ENCODE peak calls at places on chromosomes 16 and 17, in nine cellular contexts. A is cardiac muscle cell, O is left lung, V is hepatocyte, Z is transverse colon, F is fibroblast of lung, B is uterus, K is dorsolateral prefrontal cortex, W is HFF-Myc. C is an unnamed sample.
A peak's percentile ranks its signal among the peaks of the same experiment; 100 is the strongest.

GRCh38 chr17:38613525-38613980 is 7.8 kb upstream of the SRCIN1 start:
- DNase-seq in A (no peak), O (no peak), V (no peak), Z (no peak), F (no peak), B (no peak), K (no peak), W (no peak), C (no peak)

GRCh38 chr17:32259596-32259995 is 6.0 kb upstream of the RHBDL3 start:
- DNase-seq in A (peak; percentile 63), O (no peak), V (no peak), Z (no peak), F (peak; percentile 75), B (no peak), K (no peak), W (no peak), C (no peak)

GRCh38 chr16:228151-228855 is 946 bp downstream of the LUC7L start:
- DNase-seq in A (no peak), O (no peak), V (peak; percentile 34), Z (no peak), F (peak; percentile 13), B (no peak), K (no peak), W (no peak), C (no peak)

GRCh38 chr17:62627904-62628603 is 584 bp downstream of the MRC2 start:
- DNase-seq in A (peak; percentile 85), O (no peak), V (peak; percentile 70), Z (peak; percentile 28), F (peak; percentile 76), B (peak; percentile 83), K (no peak), W (peak; percentile 35), C (no peak)

GRCh38 chr17:33310296-33310695 is 17.2 kb upstream of the ASIC2 start:
- DNase-seq in A (no peak), O (no peak), V (peak; percentile 23), Z (no peak), F (no peak), B (no peak), K (no peak), W (no peak), C (no peak)

GRCh38 chr16:17101646-17102045 is 369.1 kb downstream of the XYLT1 start:
- DNase-seq in A (no peak), O (no peak), V (no peak), Z (no peak), F (peak; percentile 28), B (no peak), K (no peak), W (no peak), C (peak; percentile 43)

GRCh38 chr17:39485555-39485954 is 24.3 kb downstream of the CDK12 start:
- DNase-seq in A (peak; percentile 72), O (no peak), V (peak; percentile 58), Z (no peak), F (peak; percentile 98), B (no peak), K (no peak), W (no peak), C (no peak)

GRCh38 chr17:2564876-2565275 is 28.6 kb upstream of the PAFAH1B1 start:
- DNase-seq in A (peak; percentile 35), O (no peak), V (peak; percentile 45), Z (peak; percentile 23), F (peak; percentile 21), B (no peak), K (no peak), W (no peak), C (no peak)

GRCh38 chr17:55931448-55931847 is 180.6 kb downstream of the PCTP start:
- DNase-seq in A (no peak), O (no peak), V (no peak), Z (no peak), F (no peak), B (no peak), K (no peak), W (no peak), C (no peak)

GRCh38 chr16:79013004-79013403 is 587.5 kb downstream of the MAF start:
- DNase-seq in A (no peak), O (no peak), V (no peak), Z (no peak), F (no peak), B (no peak), K (no peak), W (no peak), C (peak; percentile 40)

GRCh38 chr17:37643829-37644228 is 583 bp upstream of the DDX52 start:
- DNase-seq in A (peak; percentile 27), O (no peak), V (peak; percentile 38), Z (no peak), F (peak; percentile 33), B (no peak), K (no peak), W (no peak), C (no peak)

GRCh38 chr16:23914935-23915549 is 79.3 kb downstream of the PRKCB start:
- DNase-seq in A (no peak), O (no peak), V (no peak), Z (no peak), F (no peak), B (no peak), K (no peak), W (no peak), C (no peak)

GRCh38 chr16:72291531-72291981 is 119.6 kb upstream of the PMFBP1 start:
- DNase-seq in A (peak; percentile 95), O (no peak), V (peak; percentile 44), Z (no peak), F (peak; percentile 96), B (no peak), K (no peak), W (peak; percentile 94), C (no peak)

GRCh38 chr17:64357191-64357981 is 33.3 kb downstream of the PECAM1 start:
- DNase-seq in A (peak; percentile 99), O (peak; percentile 22), V (no peak), Z (peak; percentile 41), F (peak; percentile 100), B (no peak), K (no peak), W (peak; percentile 99), C (peak; percentile 19)

GRCh38 chr17:80477647-80478478 is 1.5 kb upstream of the NPTX1 start:
- DNase-seq in A (peak; percentile 54), O (no peak), V (peak; percentile 83), Z (peak; percentile 35), F (peak; percentile 46), B (peak; percentile 59), K (peak; percentile 50), W (no peak), C (peak; percentile 95)

GRCh38 chr17:17751489-17751995 is 70.3 kb downstream of the RAI1 start:
- DNase-seq in A (no peak), O (no peak), V (no peak), Z (no peak), F (no peak), B (no peak), K (no peak), W (no peak), C (no peak)

GRCh38 chr17:28317099-28317964 is 1.7 kb upstream of the TMEM97 start:
- DNase-seq in A (no peak), O (no peak), V (no peak), Z (no peak), F (no peak), B (no peak), K (no peak), W (no peak), C (peak; percentile 65)
- H3K4me3 ChIP-seq in A (no peak overlapping the region), O (no peak overlapping the region), V (no peak overlapping the region), Z (no peak overlapping the region), F (no peak overlapping the region), B (no peak overlapping the region), K (no peak overlapping the region), W (peak overlapping the region; percentile 85), C (no peak overlapping the region)

DNA sequence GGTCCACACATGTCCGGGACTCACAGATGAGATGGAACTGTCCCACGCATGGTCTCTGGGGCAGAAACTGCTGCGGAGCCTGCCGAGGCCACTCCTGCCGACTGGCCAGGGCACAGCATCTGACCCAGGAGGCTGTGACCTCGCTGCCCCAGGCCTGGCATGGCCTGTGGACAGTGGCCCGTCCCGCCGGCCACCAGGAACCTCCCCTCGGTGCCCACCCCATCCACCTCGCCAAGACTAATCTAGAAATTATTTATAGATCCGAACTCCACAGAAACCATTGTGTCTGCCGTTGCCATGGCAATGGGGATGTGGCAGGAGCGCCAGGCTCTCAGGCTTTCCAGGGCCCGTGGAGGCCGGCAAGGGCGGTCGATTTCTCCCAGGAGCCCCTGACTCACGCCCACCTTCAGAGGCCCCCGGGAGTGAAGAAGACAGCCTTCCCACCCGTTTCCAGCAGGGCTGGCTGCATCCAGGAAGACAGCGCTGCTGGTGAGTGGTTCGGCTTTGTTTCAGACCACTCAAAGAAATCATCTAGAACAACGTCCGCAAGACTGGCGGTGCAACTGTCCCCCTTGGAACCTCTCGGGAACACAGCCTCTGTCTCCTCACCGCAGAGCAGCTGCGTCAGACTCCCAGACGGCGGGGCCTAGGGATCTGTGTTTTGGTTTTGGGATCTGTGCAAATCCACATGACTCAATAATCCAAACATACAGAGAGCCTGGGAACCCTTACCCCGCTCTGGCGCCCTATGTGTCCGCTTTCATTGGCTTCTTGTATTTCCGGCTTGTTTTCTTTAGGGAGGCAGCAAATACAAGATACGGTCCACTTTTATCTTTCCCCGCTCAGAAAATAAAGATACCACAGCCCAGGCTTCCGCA is 48.4 kb upstream of the ZCCHC14 start:
- DNase-seq in A (peak; percentile 73), O (no peak), V (peak; percentile 39), Z (peak; percentile 33), F (peak; percentile 78), B (no peak), K (no peak), W (no peak), C (peak; percentile 69)
- H3K4me3 ChIP-seq in A (no peak overlapping the region), O (no peak overlapping the region), V (no peak overlapping the region), Z (peak overlapping the region; percentile 2), F (no peak overlapping the region), B (no peak overlapping the region), K (peak overlapping the region; percentile 36), W (no peak overlapping the region), C (no peak overlapping the region)

GRCh38 chr16:67240506-67240905 is 6.8 kb downstream of the FHOD1 start:
- DNase-seq in A (no peak), O (peak; percentile 80), V (no peak), Z (no peak), F (peak; percentile 59), B (no peak), K (no peak), W (no peak), C (no peak)
- H3K4me3 ChIP-seq in A (no peak overlapping the region), O (no peak overlapping the region), V (no peak overlapping the region), Z (no peak overlapping the region), F (no peak overlapping the region), B (no peak overlapping the region), K (no peak overlapping the region), W (no peak overlapping the region), C (no peak overlapping the region)

DNA sequence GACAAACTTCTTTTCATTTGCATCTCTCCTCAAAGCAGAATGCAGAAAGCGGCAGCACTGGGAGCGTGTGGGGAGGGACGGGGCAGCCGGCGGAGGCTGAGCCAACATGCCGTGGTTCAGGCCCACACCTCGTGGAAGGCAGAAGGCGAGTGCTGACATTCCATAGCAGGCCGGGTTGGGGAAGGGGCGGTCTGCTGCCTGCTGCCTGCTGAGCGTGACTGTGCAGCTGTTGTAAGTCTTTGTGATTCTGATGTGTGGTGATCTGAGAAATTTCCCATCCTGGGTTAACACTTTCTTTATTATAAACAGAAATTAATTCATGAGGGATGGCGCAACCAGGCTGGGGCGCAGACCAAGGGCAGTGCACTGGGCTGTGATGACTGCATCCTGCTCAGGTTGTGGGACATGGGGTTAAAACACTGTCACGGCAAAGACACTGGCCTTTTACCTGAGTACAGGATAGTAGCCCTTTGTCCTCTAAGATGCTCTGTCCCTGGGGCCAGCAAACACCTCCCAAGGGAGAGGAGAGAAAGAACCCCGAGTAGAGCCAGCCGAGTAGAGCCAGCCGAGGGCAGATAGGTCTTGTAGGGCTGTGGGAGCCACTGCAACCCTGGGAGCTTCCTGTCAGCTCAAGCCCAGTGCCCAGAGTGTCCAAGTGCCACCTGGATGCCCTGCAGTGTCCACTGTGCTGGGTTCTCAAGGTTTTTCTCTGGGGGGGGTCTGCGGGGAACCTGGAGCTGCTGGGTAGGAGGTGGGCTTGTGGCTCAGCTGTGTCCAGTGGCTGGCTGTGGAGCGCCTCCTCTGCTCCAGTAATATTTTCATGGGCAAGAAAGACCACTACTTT is 8.8 kb upstream of the DNASE1 start:
- DNase-seq in A (peak; percentile 23), O (no peak), V (peak; percentile 73), Z (no peak), F (peak; percentile 64), B (no peak), K (no peak), W (no peak), C (peak; percentile 92)
- H3K4me3 ChIP-seq in A (no peak overlapping the region), O (no peak overlapping the region), V (no peak overlapping the region), Z (no peak overlapping the region), F (no peak overlapping the region), B (no peak overlapping the region), K (no peak overlapping the region), W (no peak overlapping the region), C (no peak overlapping the region)